ENCODE peak calls at places on chromosome 22, in five cellular contexts. J, Q, C, P and K are unnamed samples.

GRCh38 chr22:25102722-25103121 is 96.9 kb upstream of the CRYBB3 start:
- DNase-seq in P (peak; percentile 23), J (no peak), Q (no peak), C (no peak), K (no peak)

GRCh38 chr22:40853961-40854360 is 2.5 kb downstream of the ST13 start:
- DNase-seq in C (no peak), J (no peak), P (no peak), Q (no peak), K (no peak)

GRCh38 chr22:38756631-38757463 is 1.0 kb upstream of the SUN2 start:
- DNase-seq in C (peak; percentile 30), Q (no peak), P (no peak), J (no peak), K (no peak)

GRCh38 chr22:28710112-28710888 is 30.7 kb upstream of the TTC28 start:
- DNase-seq in Q (no peak), J (no peak), P (peak; percentile 2), C (no peak), K (no peak)

GRCh38 chr22:34812631-34813030 is 253.3 kb upstream of the ISX start:
- DNase-seq in J (no peak), C (no peak), P (no peak), Q (no peak), K (no peak)

GRCh38 chr22:35330258-35330861 is 30.7 kb downstream of the TOM1 start:
- DNase-seq in P (no peak), J (peak; percentile 91), C (peak; percentile 47), Q (peak; percentile 24), K (peak; percentile 91)

GRCh38 chr22:50641696-50642607 is 14.0 kb upstream of the ARSA start:
- DNase-seq in C (no peak), P (no peak), J (no peak), Q (no peak), K (no peak)

GRCh38 chr22:16955678-16956210 is 52.3 kb downstream of the GAB4 start:
- DNase-seq in J (no peak), Q (no peak), P (no peak), C (no peak), K (no peak)

GRCh38 chr22:35559354-35560005 is 18.8 kb downstream of the RASD2 start:
- DNase-seq in P (no peak), Q (no peak), J (no peak), C (no peak), K (no peak)

GRCh38 chr22:46626356-46626755 is 6.2 kb downstream of the GRAMD4 start:
- DNase-seq in J (no peak), P (no peak), Q (no peak), C (no peak), K (no peak)

GRCh38 chr22:38246692-38247091 is 26.1 kb downstream of the TMEM184B start:
- DNase-seq in Q (no peak), P (no peak), J (peak; percentile 53), C (no peak), K (peak; percentile 81)

GRCh38 chr22:45783690-45784089 is 112.1 kb downstream of the ATXN10 start:
- DNase-seq in Q (no peak), P (no peak), C (no peak), J (no peak), K (no peak)

GRCh38 chr22:33723915-33724314 is 196.4 kb downstream of the LARGE1 start:
- DNase-seq in C (no peak), Q (no peak), J (peak; percentile 18), P (no peak), K (no peak)

GRCh38 chr22:44532466-44533025 is 34.5 kb upstream of the RTL6 start:
- DNase-seq in P (no peak), Q (no peak), J (no peak), C (no peak), K (no peak)

GRCh38 chr22:44750481-44750880 is 1.9 kb upstream of the ARHGAP8 start:
- DNase-seq in C (no peak), P (no peak), Q (no peak), J (no peak), K (no peak)

GRCh38 chr22:45240810-45241631 is at the start of gene KIAA0930:
- DNase-seq in P (peak; percentile 56), J (peak; percentile 65), Q (peak; percentile 81), C (peak; percentile 74), K (peak; percentile 75)

GRCh38 chr22:39431821-39432251 is 25.0 kb upstream of the MGAT3 start:
- DNase-seq in C (no peak), J (no peak), P (no peak), Q (no peak), K (no peak)

GRCh38 chr22:26890870-26891269 is 233.5 kb downstream of the MIAT start:
- DNase-seq in Q (no peak), C (no peak), P (no peak), J (no peak), K (peak; percentile 38)

GRCh38 chr22:38223289-38223960 is 21.6 kb downstream of the MAFF start:
- DNase-seq in P (no peak), Q (no peak), J (no peak), C (no peak), K (no peak)

GRCh38 chr22:46069518-46070214 is 80.7 kb upstream of the PPARA start:
- DNase-seq in Q (no peak), P (peak; percentile 89), C (no peak), J (peak; percentile 95), K (peak; percentile 94)

DNA sequence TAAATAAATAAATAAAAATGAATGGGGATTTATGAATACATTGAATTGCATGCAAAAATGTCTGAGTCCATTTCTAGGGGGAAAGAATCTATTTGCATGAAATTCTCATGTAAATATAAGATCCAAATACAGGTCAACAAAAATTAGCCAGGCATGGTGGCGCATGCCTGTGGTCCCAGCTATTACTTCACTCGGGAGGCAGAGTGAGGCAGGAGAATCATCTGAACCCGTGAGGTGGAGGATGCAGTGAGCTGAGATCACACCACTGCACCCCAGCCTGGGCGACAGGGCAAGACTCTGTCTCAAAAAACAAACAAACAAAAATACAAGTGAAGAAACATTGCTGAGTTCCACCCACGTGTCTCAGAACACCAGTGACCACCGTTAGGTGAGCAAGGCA is 17.4 kb downstream of the PACSIN2 start:
- DNase-seq in C (no peak), P (no peak), J (no peak), Q (no peak), K (no peak)
- H3K4me1 ChIP-seq in C (peaks cover 17% of the 10 kb centered on the region), P (peaks cover 84% of the 10 kb centered on the region), J (no peaks in the 10 kb centered on the region), Q (peaks cover 20% of the 10 kb centered on the region), K (peaks cover 88% of the 10 kb centered on the region)

DNA sequence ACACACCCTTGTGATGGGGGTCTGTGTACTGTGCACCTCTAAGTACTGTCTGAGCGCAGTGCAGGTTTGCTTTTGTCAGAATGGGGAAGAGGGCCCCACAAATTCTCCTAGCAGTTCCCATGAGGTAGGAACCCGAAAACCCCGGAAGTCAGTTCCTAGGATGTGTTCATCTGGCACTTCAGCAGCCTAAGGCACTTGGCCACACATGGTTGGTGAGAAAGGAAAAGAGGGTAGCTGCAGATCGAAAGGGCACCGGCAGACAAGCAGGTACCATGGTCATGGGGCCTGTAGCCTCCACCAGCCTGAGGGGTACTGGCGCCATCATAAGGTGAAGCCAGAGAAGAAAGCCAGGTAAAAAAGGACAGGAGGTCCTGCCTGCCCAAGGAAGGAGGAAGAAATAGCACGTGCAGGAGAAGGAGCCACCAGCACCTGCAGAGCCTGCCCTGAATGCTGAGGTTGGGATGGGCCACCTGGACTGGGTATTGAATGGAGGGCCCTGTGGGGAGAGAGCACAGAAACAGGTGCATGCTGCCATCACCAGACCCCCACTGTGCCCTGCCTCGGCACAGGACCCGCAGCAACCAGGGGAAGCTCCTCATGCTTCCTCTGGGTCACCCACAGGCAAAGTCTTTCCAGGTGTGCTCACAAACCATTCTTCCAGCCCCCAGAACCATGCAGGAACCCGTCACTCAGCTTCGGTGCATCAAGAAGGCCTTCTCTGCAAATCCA is 8.1 kb upstream of the CASTOR1 start:
- DNase-seq in P (no peak), J (no peak), C (no peak), Q (no peak), K (no peak)
- H3K4me1 ChIP-seq in P (peaks cover 59% of the 10 kb centered on the region), J (no peaks in the 10 kb centered on the region), C (peaks cover 76% of the 10 kb centered on the region), Q (peaks cover 75% of the 10 kb centered on the region), K (no peaks in the 10 kb centered on the region)

DNA sequence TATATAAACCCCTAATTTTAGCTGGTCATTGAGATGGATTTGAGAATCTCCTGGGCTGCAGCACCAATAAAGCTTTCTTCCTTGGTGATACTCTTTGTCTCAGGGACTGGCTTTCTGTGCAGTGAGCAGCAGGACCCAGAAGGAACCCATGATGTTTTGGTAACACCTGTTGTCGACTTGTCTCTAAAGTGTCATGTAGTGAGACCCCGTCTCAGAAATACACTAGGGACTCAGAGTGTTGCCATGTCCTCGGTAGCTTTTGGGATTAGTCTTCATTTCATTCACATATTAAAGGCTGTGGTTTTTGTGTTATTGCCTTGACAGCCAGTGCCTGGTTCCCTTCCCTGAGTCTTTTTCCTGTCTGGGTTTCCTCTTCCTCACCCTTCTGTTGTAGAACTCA is 1078.7 kb downstream of the TBC1D22A start:
- DNase-seq in J (no peak), C (no peak), P (no peak), Q (no peak), K (no peak)
- H3K4me1 ChIP-seq in J (no peaks in the 10 kb centered on the region), C (no peaks in the 10 kb centered on the region), P (peaks cover 6% of the 10 kb centered on the region), Q (no peaks in the 10 kb centered on the region), K (no peaks in the 10 kb centered on the region)

DNA sequence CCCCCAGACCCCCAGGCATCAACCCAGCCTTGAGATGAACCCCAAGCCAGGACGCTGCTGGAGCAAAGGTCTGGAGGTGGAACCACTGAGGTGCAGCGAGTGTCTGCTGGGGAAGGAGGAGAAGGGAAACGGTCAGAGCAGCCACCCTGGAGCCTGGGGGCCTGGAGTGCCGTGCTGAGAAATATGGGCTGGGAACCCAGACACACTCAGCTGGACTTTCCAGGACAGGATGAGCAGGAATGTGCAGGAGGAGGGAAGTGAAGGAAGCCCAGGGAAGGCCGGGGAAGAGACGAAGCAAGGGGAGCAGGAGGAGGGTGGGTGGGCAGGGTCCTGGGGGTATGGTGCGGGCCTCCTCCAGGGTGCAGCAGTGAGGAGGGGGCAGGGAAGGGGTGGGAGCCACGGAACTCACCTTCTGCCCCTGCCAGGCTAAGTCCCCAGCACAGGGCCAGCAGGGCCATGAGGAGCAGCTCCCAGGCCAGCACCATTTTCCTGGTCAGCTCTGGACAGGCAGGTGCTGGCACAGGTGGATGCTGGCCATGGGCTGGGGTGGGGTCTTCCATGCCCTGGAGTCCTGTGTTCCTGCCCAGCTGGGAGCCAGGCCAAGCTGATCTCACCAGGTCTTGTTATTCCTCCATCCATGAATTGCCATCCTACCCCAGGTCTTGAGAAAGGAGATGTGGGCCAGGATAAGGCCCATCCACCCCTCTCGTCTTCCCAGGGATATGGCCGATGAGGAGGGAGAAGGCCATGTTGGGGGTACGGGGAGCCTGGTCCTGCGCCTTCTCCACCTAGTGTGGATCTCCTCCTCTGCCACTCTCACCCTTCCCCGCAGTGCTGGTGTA is 40.0 kb downstream of the CSF2RB start:
- DNase-seq in Q (no peak), J (no peak), P (no peak), C (no peak), K (no peak)
- H3K4me1 ChIP-seq in Q (no peaks in the 10 kb centered on the region), J (no peaks in the 10 kb centered on the region), P (no peaks in the 10 kb centered on the region), C (no peaks in the 10 kb centered on the region), K (no peaks in the 10 kb centered on the region)

GRCh38 chr22:32574397-32574796 is 99.8 kb downstream of the FBXO7 start:
- DNase-seq in P (no peak), Q (no peak), C (no peak), J (no peak), K (no peak)
- H3K4me1 ChIP-seq in P (peaks cover 7% of the 10 kb centered on the region), Q (no peaks in the 10 kb centered on the region), C (no peaks in the 10 kb centered on the region), J (no peaks in the 10 kb centered on the region), K (peaks cover 4% of the 10 kb centered on the region)

GRCh38 chr22:22933807-22934542 is 46.4 kb downstream of the IGLL5 start:
- DNase-seq in J (no peak), P (no peak), C (no peak), Q (no peak), K (no peak)
- H3K4me1 ChIP-seq in J (no peaks in the 10 kb centered on the region), P (no peaks in the 10 kb centered on the region), C (peaks cover under 1% of the 10 kb centered on the region), Q (peaks cover 2% of the 10 kb centered on the region), K (no peaks in the 10 kb centered on the region)

GRCh38 chr22:42714308-42714707 is 6.4 kb downstream of the A4GALT start:
- DNase-seq in J (no peak), Q (no peak), C (no peak), P (no peak), K (no peak)
- H3K4me1 ChIP-seq in J (no peaks in the 10 kb centered on the region), Q (no peaks in the 10 kb centered on the region), C (no peaks in the 10 kb centered on the region), P (peaks cover 9% of the 10 kb centered on the region), K (no peaks in the 10 kb centered on the region)

GRCh38 chr22:42791721-42792452 is 65.2 kb downstream of the ARFGAP3 start:
- DNase-seq in C (no peak), Q (no peak), J (no peak), P (no peak), K (peak; percentile 71)
- H3K4me1 ChIP-seq in C (no peaks in the 10 kb centered on the region), Q (no peaks in the 10 kb centered on the region), J (no peaks in the 10 kb centered on the region), P (no peaks in the 10 kb centered on the region), K (peaks cover 32% of the 10 kb centered on the region)